ENCODE peak calls at places on chromosomes 13 and 19, in six cellular contexts. K is anterior cingulate cortex; H is activated CD4-positive, CD25-positive, alpha-beta regulatory T cell treated with anti-CD3 and anti-CD28 coated beads, Interleukin-2, amount 50 U/mL, for 72 hours; O is LoVo; P is T-helper 1 cell; M is heart right ventricle. S is an unnamed sample.

GRCh38 chr13:19862511-19863313 is 737 bp downstream of the ZMYM5 start:
- DNase-seq in M (peak), P (peak), O (peak), H (peak), K (no peak), S (peak)

GRCh38 chr19:31342926-31343325 is 6.3 kb downstream of the TSHZ3 start:
- DNase-seq in M (no peak), O (no peak), K (no peak), P (no peak), H (no peak), S (no peak)

GRCh38 chr19:1455336-1456120 is 5.6 kb downstream of the APC2 start:
- DNase-seq in K (no peak), M (no peak), H (peak), P (no peak), O (peak), S (peak)

GRCh38 chr19:3609779-3610719 is 3.4 kb upstream of the TBXA2R start:
- DNase-seq in K (no peak), M (no peak), H (no peak), P (no peak), O (no peak), S (no peak)

GRCh38 chr13:32019612-32020233 is 11.9 kb upstream of the FRY start:
- DNase-seq in K (no peak), M (peak), P (no peak), O (peak), H (no peak), S (no peak)

GRCh38 chr19:11763611-11764010 is 3.2 kb upstream of the ZNF441 start:
- DNase-seq in O (no peak), K (no peak), H (no peak), M (no peak), P (no peak), S (no peak)

GRCh38 chr13:110301606-110302131 is 5.3 kb downstream of the COL4A1 start:
- DNase-seq in O (no peak), H (no peak), M (no peak), K (no peak), P (no peak), S (no peak)

GRCh38 chr19:38606131-38606530 is 11.6 kb downstream of the MAP4K1 start:
- DNase-seq in P (no peak), M (no peak), O (no peak), K (no peak), H (no peak), S (no peak)

GRCh38 chr19:14337510-14337909 is 43.7 kb upstream of the ADGRE5 start:
- DNase-seq in K (no peak), O (peak), M (no peak), H (peak), P (no peak), S (no peak)

GRCh38 chr13:110187501-110188161 is 119.3 kb downstream of the COL4A1 start:
- DNase-seq in O (no peak), K (no peak), M (peak), P (no peak), H (no peak), S (no peak)

S was measured in activated naive CD8-positive, alpha-beta T cell treated with anti-CD3 and anti-CD28 coated beads, Interleukin-2, amount 10 ng/mL, durations not matched to agents 7 days and 5 days.